ENCODE peak calls at places on chromosomes 2 and 18, in six cellular contexts. One of them, this sample, is unnamed.

GRCh38 chr2:72293620-72294019 is 146.0 kb upstream of the CYP26B1 start:
- DNase-seq in SW 1271: no peak
- DNase-seq in NCI-H1417: no peak
- DNase-seq in activated CD8-positive, alpha-beta memory T cell treated with anti-CD3 and anti-CD28 coated beads for 48 hours: no peak
- DNase-seq in substantia nigra: no peak
- DNase-seq in germinal center: no peak
- DNase-seq in this sample: no peak

GRCh38 chr2:6470518-6470917 is 395.2 kb downstream of the CMPK2 start:
- DNase-seq in SW 1271: no peak
- DNase-seq in NCI-H1417: no peak
- DNase-seq in activated CD8-positive, alpha-beta memory T cell treated with anti-CD3 and anti-CD28 coated beads for 48 hours: no peak
- DNase-seq in substantia nigra: no peak
- DNase-seq in germinal center: no peak
- DNase-seq in this sample: no peak

GRCh38 chr2:46562451-46562841 is 83.1 kb downstream of the TMEM247 start:
- DNase-seq in SW 1271: no peak
- DNase-seq in NCI-H1417: no peak
- DNase-seq in activated CD8-positive, alpha-beta memory T cell treated with anti-CD3 and anti-CD28 coated beads for 48 hours: no peak
- DNase-seq in substantia nigra: no peak
- DNase-seq in germinal center: no peak
- DNase-seq in this sample: no peak

GRCh38 chr2:84940836-84941412 is 30.0 kb upstream of the KCMF1 start:
- DNase-seq in SW 1271: no peak
- DNase-seq in NCI-H1417: no peak
- DNase-seq in activated CD8-positive, alpha-beta memory T cell treated with anti-CD3 and anti-CD28 coated beads for 48 hours: no peak
- DNase-seq in substantia nigra: no peak
- DNase-seq in germinal center: no peak
- DNase-seq in this sample: no peak

GRCh38 chr2:219447242-219448098 is 12.8 kb downstream of the SPEG start:
- DNase-seq in SW 1271: no peak
- DNase-seq in NCI-H1417: no peak
- DNase-seq in activated CD8-positive, alpha-beta memory T cell treated with anti-CD3 and anti-CD28 coated beads for 48 hours: no peak
- DNase-seq in substantia nigra: no peak
- DNase-seq in germinal center: no peak
- DNase-seq in this sample: no peak

GRCh38 chr2:54520687-54521086 is 64.6 kb downstream of the SPTBN1 start:
- DNase-seq in SW 1271: peak; percentile 25
- DNase-seq in NCI-H1417: no peak
- DNase-seq in activated CD8-positive, alpha-beta memory T cell treated with anti-CD3 and anti-CD28 coated beads for 48 hours: no peak
- DNase-seq in substantia nigra: no peak
- DNase-seq in germinal center: no peak
- DNase-seq in this sample: no peak

GRCh38 chr2:228841877-228842276 is 429.2 kb downstream of the PID1 start:
- DNase-seq in SW 1271: no peak
- DNase-seq in NCI-H1417: peak; percentile 8
- DNase-seq in activated CD8-positive, alpha-beta memory T cell treated with anti-CD3 and anti-CD28 coated beads for 48 hours: no peak
- DNase-seq in substantia nigra: no peak
- DNase-seq in germinal center: no peak
- DNase-seq in this sample: no peak

GRCh38 chr2:179393481-179393880 is 128.8 kb upstream of the SESTD1 start:
- DNase-seq in SW 1271: no peak
- DNase-seq in NCI-H1417: no peak
- DNase-seq in activated CD8-positive, alpha-beta memory T cell treated with anti-CD3 and anti-CD28 coated beads for 48 hours: no peak
- DNase-seq in substantia nigra: no peak
- DNase-seq in germinal center: no peak
- DNase-seq in this sample: no peak

GRCh38 chr18:70029163-70029562 is 81.5 kb upstream of the CD226 start:
- DNase-seq in SW 1271: no peak
- DNase-seq in NCI-H1417: peak; percentile 44
- DNase-seq in activated CD8-positive, alpha-beta memory T cell treated with anti-CD3 and anti-CD28 coated beads for 48 hours: no peak
- DNase-seq in substantia nigra: no peak
- DNase-seq in germinal center: no peak
- DNase-seq in this sample: no peak

GRCh38 chr2:126858436-126858835 is 40.3 kb upstream of the TEX51 start:
- DNase-seq in SW 1271: no peak
- DNase-seq in NCI-H1417: no peak
- DNase-seq in activated CD8-positive, alpha-beta memory T cell treated with anti-CD3 and anti-CD28 coated beads for 48 hours: no peak
- DNase-seq in substantia nigra: no peak
- DNase-seq in germinal center: no peak
- DNase-seq in this sample: no peak

GRCh38 chr2:190600293-190601103 is 48.4 kb upstream of the NAB1 start:
- DNase-seq in SW 1271: no peak
- DNase-seq in NCI-H1417: no peak
- DNase-seq in activated CD8-positive, alpha-beta memory T cell treated with anti-CD3 and anti-CD28 coated beads for 48 hours: no peak
- DNase-seq in substantia nigra: no peak
- DNase-seq in germinal center: no peak
- DNase-seq in this sample: no peak

GRCh38 chr2:25347205-25347815 is 5.6 kb upstream of the DNMT3A start:
- DNase-seq in SW 1271: peak; percentile 31
- DNase-seq in NCI-H1417: no peak
- DNase-seq in activated CD8-positive, alpha-beta memory T cell treated with anti-CD3 and anti-CD28 coated beads for 48 hours: no peak
- DNase-seq in substantia nigra: no peak
- DNase-seq in germinal center: no peak
- DNase-seq in this sample: no peak

GRCh38 chr2:200585730-200586643 is at the start of gene AOX1:
- DNase-seq in SW 1271: no peak
- DNase-seq in NCI-H1417: no peak
- DNase-seq in activated CD8-positive, alpha-beta memory T cell treated with anti-CD3 and anti-CD28 coated beads for 48 hours: peak; percentile 12
- DNase-seq in substantia nigra: no peak
- DNase-seq in germinal center: peak; percentile 38
- DNase-seq in this sample: no peak

GRCh38 chr2:38374978-38375377 is 2.1 kb downstream of the ATL2 start:
- DNase-seq in SW 1271: no peak
- DNase-seq in NCI-H1417: no peak
- DNase-seq in activated CD8-positive, alpha-beta memory T cell treated with anti-CD3 and anti-CD28 coated beads for 48 hours: no peak
- DNase-seq in substantia nigra: no peak
- DNase-seq in germinal center: no peak
- DNase-seq in this sample: no peak

GRCh38 chr2:144370937-144371584 is 148.9 kb downstream of the ZEB2 start:
- DNase-seq in SW 1271: no peak
- DNase-seq in NCI-H1417: no peak
- DNase-seq in activated CD8-positive, alpha-beta memory T cell treated with anti-CD3 and anti-CD28 coated beads for 48 hours: no peak
- DNase-seq in substantia nigra: no peak
- DNase-seq in germinal center: no peak
- DNase-seq in this sample: no peak

GRCh38 chr2:24456610-24457556 is 34.2 kb upstream of the NCOA1 start:
- DNase-seq in SW 1271: peak; percentile 40
- DNase-seq in NCI-H1417: no peak
- DNase-seq in activated CD8-positive, alpha-beta memory T cell treated with anti-CD3 and anti-CD28 coated beads for 48 hours: no peak
- DNase-seq in substantia nigra: no peak
- DNase-seq in germinal center: no peak
- DNase-seq in this sample: peak; percentile 20

GRCh38 chr2:130807659-130808385 is 28.9 kb upstream of the ARHGEF4 start:
- DNase-seq in SW 1271: no peak
- DNase-seq in NCI-H1417: no peak
- DNase-seq in activated CD8-positive, alpha-beta memory T cell treated with anti-CD3 and anti-CD28 coated beads for 48 hours: no peak
- DNase-seq in substantia nigra: no peak
- DNase-seq in germinal center: no peak
- DNase-seq in this sample: no peak

GRCh38 chr2:129849559-129850160 is 129.8 kb upstream of the RAB6C start:
- DNase-seq in SW 1271: peak; percentile 82
- DNase-seq in NCI-H1417: peak; percentile 79
- DNase-seq in activated CD8-positive, alpha-beta memory T cell treated with anti-CD3 and anti-CD28 coated beads for 48 hours: no peak
- DNase-seq in substantia nigra: no peak
- DNase-seq in germinal center: peak; percentile 36
- DNase-seq in this sample: no peak

GRCh38 chr18:9613550-9614400 is 584 bp downstream of the PPP4R1 start:
- DNase-seq in SW 1271: peak; percentile 35
- DNase-seq in NCI-H1417: peak; percentile 73
- DNase-seq in activated CD8-positive, alpha-beta memory T cell treated with anti-CD3 and anti-CD28 coated beads for 48 hours: peak; percentile 19
- DNase-seq in substantia nigra: no peak
- DNase-seq in germinal center: peak; percentile 32
- DNase-seq in this sample: no peak

GRCh38 chr2:239947361-239948045 is 77.6 kb downstream of the NDUFA10 start:
- DNase-seq in SW 1271: no peak
- DNase-seq in NCI-H1417: no peak
- DNase-seq in activated CD8-positive, alpha-beta memory T cell treated with anti-CD3 and anti-CD28 coated beads for 48 hours: no peak
- DNase-seq in substantia nigra: peak; percentile 65
- DNase-seq in germinal center: no peak
- DNase-seq in this sample: no peak

GRCh38 chr18:69795785-69796184 is 151.9 kb downstream of the CD226 start:
- DNase-seq in SW 1271: no peak
- DNase-seq in NCI-H1417: peak; percentile 26
- DNase-seq in activated CD8-positive, alpha-beta memory T cell treated with anti-CD3 and anti-CD28 coated beads for 48 hours: no peak
- DNase-seq in substantia nigra: no peak
- DNase-seq in germinal center: no peak
- DNase-seq in this sample: no peak

GRCh38 chr2:222825031-222825430 is 35.8 kb upstream of the ACSL3 start:
- DNase-seq in SW 1271: no peak
- DNase-seq in NCI-H1417: no peak
- DNase-seq in activated CD8-positive, alpha-beta memory T cell treated with anti-CD3 and anti-CD28 coated beads for 48 hours: no peak
- DNase-seq in substantia nigra: no peak
- DNase-seq in germinal center: no peak
- DNase-seq in this sample: no peak

GRCh38 chr18:51342815-51343214 is 145.3 kb upstream of the MEX3C start:
- DNase-seq in SW 1271: peak; percentile 6
- DNase-seq in NCI-H1417: no peak
- DNase-seq in activated CD8-positive, alpha-beta memory T cell treated with anti-CD3 and anti-CD28 coated beads for 48 hours: no peak
- DNase-seq in substantia nigra: no peak
- DNase-seq in germinal center: no peak
- DNase-seq in this sample: no peak

GRCh38 chr2:65800998-65801397 is 368.6 kb upstream of the SPRED2 start:
- DNase-seq in SW 1271: peak; percentile 24
- DNase-seq in NCI-H1417: peak; percentile 24
- DNase-seq in activated CD8-positive, alpha-beta memory T cell treated with anti-CD3 and anti-CD28 coated beads for 48 hours: no peak
- DNase-seq in substantia nigra: no peak
- DNase-seq in germinal center: no peak
- DNase-seq in this sample: no peak

GRCh38 chr18:22032392-22032961 is 136.9 kb upstream of the GATA6 start:
- DNase-seq in SW 1271: peak; percentile 84
- DNase-seq in NCI-H1417: no peak
- DNase-seq in activated CD8-positive, alpha-beta memory T cell treated with anti-CD3 and anti-CD28 coated beads for 48 hours: no peak
- DNase-seq in substantia nigra: no peak
- DNase-seq in germinal center: no peak
- DNase-seq in this sample: no peak

GRCh38 chr2:133574620-133575019 is 6.4 kb upstream of the NCKAP5 start:
- DNase-seq in SW 1271: no peak
- DNase-seq in NCI-H1417: no peak
- DNase-seq in activated CD8-positive, alpha-beta memory T cell treated with anti-CD3 and anti-CD28 coated beads for 48 hours: no peak
- DNase-seq in substantia nigra: no peak
- DNase-seq in germinal center: no peak
- DNase-seq in this sample: no peak

GRCh38 chr2:8412082-8412481 is 269.8 kb upstream of the ID2 start:
- DNase-seq in SW 1271: no peak
- DNase-seq in NCI-H1417: no peak
- DNase-seq in activated CD8-positive, alpha-beta memory T cell treated with anti-CD3 and anti-CD28 coated beads for 48 hours: no peak
- DNase-seq in substantia nigra: no peak
- DNase-seq in germinal center: no peak
- DNase-seq in this sample: no peak

GRCh38 chr2:108612514-108613183 is 78.4 kb downstream of the LIMS1 start:
- DNase-seq in SW 1271: no peak
- DNase-seq in NCI-H1417: no peak
- DNase-seq in activated CD8-positive, alpha-beta memory T cell treated with anti-CD3 and anti-CD28 coated beads for 48 hours: no peak
- DNase-seq in substantia nigra: no peak
- DNase-seq in germinal center: peak; percentile 57
- DNase-seq in this sample: no peak

GRCh38 chr2:201985740-201986735 is 47.6 kb upstream of the FZD7 start:
- DNase-seq in SW 1271: no peak
- DNase-seq in NCI-H1417: no peak
- DNase-seq in activated CD8-positive, alpha-beta memory T cell treated with anti-CD3 and anti-CD28 coated beads for 48 hours: no peak
- DNase-seq in substantia nigra: no peak
- DNase-seq in germinal center: no peak
- DNase-seq in this sample: no peak

GRCh38 chr2:47094519-47095155 is 60.5 kb downstream of the STPG4 start:
- DNase-seq in SW 1271: no peak
- DNase-seq in NCI-H1417: no peak
- DNase-seq in activated CD8-positive, alpha-beta memory T cell treated with anti-CD3 and anti-CD28 coated beads for 48 hours: no peak
- DNase-seq in substantia nigra: no peak
- DNase-seq in germinal center: no peak
- DNase-seq in this sample: no peak

GRCh38 chr2:197851451-197851850 is 47.1 kb downstream of the PLCL1 start:
- DNase-seq in SW 1271: no peak
- DNase-seq in NCI-H1417: peak; percentile 10
- DNase-seq in activated CD8-positive, alpha-beta memory T cell treated with anti-CD3 and anti-CD28 coated beads for 48 hours: no peak
- DNase-seq in substantia nigra: no peak
- DNase-seq in germinal center: no peak
- DNase-seq in this sample: no peak